ENCODE peak calls at places on chromosomes 13 and 19, in four cellular contexts. X is A549, H is H1, N is HepG2. A is an unnamed sample.

GRCh38 chr19:37583340-37583739 is 11.3 kb downstream of the ZNF571 start:
- DNase-seq in N (no peak), H (no peak), X (no peak), A (no peak)

GRCh38 chr19:34725400-34725799 is 8.6 kb upstream of the ZNF181 start:
- DNase-seq in X (no peak), N (peak; percentile 50), H (no peak), A (no peak)

GRCh38 chr19:13031917-13032623 is 36.8 kb downstream of the NFIX start:
- DNase-seq in X (no peak), H (no peak), N (peak; percentile 87), A (no peak)

GRCh38 chr13:85772379-85772778 is 26.8 kb downstream of the SLITRK6 start:
- DNase-seq in H (no peak), X (no peak), N (peak; percentile 12), A (no peak)

GRCh38 chr19:47097396-47098217 is 16.0 kb downstream of the ZC3H4 start:
- DNase-seq in H (no peak), N (no peak), X (no peak), A (no peak)

GRCh38 chr13:110240352-110240751 is 66.6 kb downstream of the COL4A1 start:
- DNase-seq in N (no peak), X (no peak), H (no peak), A (no peak)

GRCh38 chr19:12782424-12783225 is 7.3 kb upstream of the HOOK2 start:
- DNase-seq in X (no peak), N (no peak), H (no peak), A (peak; percentile 89)

GRCh38 chr19:46850228-46851203 is at the start of gene AP2S1:
- DNase-seq in H (peak; percentile 91), N (peak; percentile 99), X (peak; percentile 99), A (peak; percentile 88)

GRCh38 chr19:58562126-58563033 is 4.0 kb upstream of the UBE2M start:
- DNase-seq in N (no peak), X (no peak), H (no peak), A (no peak)

GRCh38 chr19:13953021-13953531 is 767 bp downstream of the DCAF15 start:
- DNase-seq in N (no peak), H (no peak), X (peak; percentile 35), A (peak; percentile 50)

GRCh38 chr13:41457589-41458186 is 338 bp downstream of the RGCC start:
- DNase-seq in N (no peak), X (no peak), H (no peak), A (peak; percentile 23)

GRCh38 chr13:111789420-111789819 is 277.5 kb upstream of the SOX1 start:
- DNase-seq in H (no peak), N (no peak), X (no peak), A (no peak)

GRCh38 chr19:789473-790052 is 7.7 kb upstream of the PTBP1 start:
- DNase-seq in N (peak; percentile 58), H (no peak), X (no peak), A (peak; percentile 14)

GRCh38 chr19:1408300-1409203 is 1.2 kb downstream of the DAZAP1 start:
- DNase-seq in X (no peak), H (no peak), N (no peak), A (peak; percentile 66)

GRCh38 chr13:26872444-26873173 is 112.0 kb upstream of the GPR12 start:
- DNase-seq in X (peak; percentile 8), H (peak; percentile 43), N (peak; percentile 31), A (peak; percentile 61)

GRCh38 chr19:12647490-12648071 is 19.0 kb downstream of the MAN2B1 start:
- DNase-seq in N (no peak), H (peak; percentile 80), X (no peak), A (peak; percentile 78)

GRCh38 chr13:79709526-79709925 is 228.6 kb downstream of the NDFIP2 start:
- DNase-seq in X (no peak), N (no peak), H (no peak), A (no peak)

GRCh38 chr13:100130092-100130491 is 41.2 kb downstream of the PCCA start:
- DNase-seq in N (no peak), X (no peak), H (no peak), A (no peak)

GRCh38 chr13:47146136-47146535 is 249.3 kb upstream of the HTR2A start:
- DNase-seq in N (no peak), H (no peak), X (no peak), A (no peak)

GRCh38 chr13:30181856-30182651 is 125.3 kb downstream of the KATNAL1 start:
- DNase-seq in X (no peak), H (no peak), N (no peak), A (peak; percentile 6)

GRCh38 chr19:46471116-46471733 is at the start of gene PNMA8A:
- DNase-seq in H (peak; percentile 74), X (peak; percentile 65), N (no peak), A (peak; percentile 89)

GRCh38 chr13:53075356-53076041 is 46.9 kb downstream of the OLFM4 start:
- DNase-seq in X (no peak), N (no peak), H (no peak), A (no peak)

GRCh38 chr13:114140909-114141255 is 8.5 kb upstream of the RASA3 start:
- DNase-seq in N (no peak), H (no peak), X (no peak), A (no peak)

GRCh38 chr13:51999525-51999924 is 11.7 kb downstream of the ATP7B start:
- DNase-seq in X (no peak), N (no peak), H (no peak), A (no peak)

GRCh38 chr13:50589651-50590054 is 253.8 kb downstream of the DLEU7 start:
- DNase-seq in H (no peak), X (no peak), N (no peak), A (no peak)

GRCh38 chr13:25286969-25287961 is at the start of gene MTMR6:
- DNase-seq in N (peak; percentile 73), X (peak; percentile 68), H (peak; percentile 63), A (peak; percentile 86)

GRCh38 chr19:13241321-13242104 is 91.3 kb downstream of the IER2 start:
- DNase-seq in X (no peak), N (no peak), H (no peak), A (no peak)

GRCh38 chr19:42254083-42254849 is 662 bp downstream of the ERF start:
- DNase-seq in N (peak; percentile 76), X (peak; percentile 92), H (no peak), A (peak; percentile 71)

GRCh38 chr13:87680298-87680697 is 9.1 kb downstream of the SLITRK5 start:
- DNase-seq in N (no peak), H (no peak), X (no peak), A (no peak)

GRCh38 chr13:43240278-43240677 is 216.9 kb downstream of the DNAJC15 start:
- DNase-seq in H (no peak), X (no peak), N (no peak), A (no peak)

GRCh38 chr19:48565090-48565489 is 13.1 kb downstream of the SULT2B1 start:
- DNase-seq in N (peak; percentile 88), H (no peak), X (peak; percentile 71), A (no peak)

GRCh38 chr13:32150794-32151193 is 119.2 kb downstream of the FRY start:
- DNase-seq in X (no peak), H (no peak), N (no peak), A (no peak)

GRCh38 chr19:35216833-35217707 is 11.5 kb downstream of the FAM187B start:
- DNase-seq in X (no peak), H (no peak), N (no peak), A (peak; percentile 57)

GRCh38 chr13:62611343-62611742 is 1195.7 kb upstream of the PCDH20 start:
- DNase-seq in X (no peak), N (no peak), H (no peak), A (no peak)

GRCh38 chr19:13006431-13007281 is 11.4 kb downstream of the NFIX start:
- DNase-seq in X (no peak), N (no peak), H (no peak), A (no peak)

GRCh38 chr13:102138635-102139225 is 263.1 kb downstream of the FGF14 start:
- DNase-seq in N (no peak), H (no peak), X (no peak), A (no peak)

GRCh38 chr13:41458939-41459753 is 1.8 kb downstream of the RGCC start:
- DNase-seq in H (no peak), X (peak; percentile 29), N (peak; percentile 30), A (peak; percentile 51)

GRCh38 chr19:14147797-14148605 is 11.6 kb upstream of the ASF1B start:
- DNase-seq in N (peak; percentile 39), X (peak; percentile 73), H (no peak), A (peak; percentile 81)

DNA sequence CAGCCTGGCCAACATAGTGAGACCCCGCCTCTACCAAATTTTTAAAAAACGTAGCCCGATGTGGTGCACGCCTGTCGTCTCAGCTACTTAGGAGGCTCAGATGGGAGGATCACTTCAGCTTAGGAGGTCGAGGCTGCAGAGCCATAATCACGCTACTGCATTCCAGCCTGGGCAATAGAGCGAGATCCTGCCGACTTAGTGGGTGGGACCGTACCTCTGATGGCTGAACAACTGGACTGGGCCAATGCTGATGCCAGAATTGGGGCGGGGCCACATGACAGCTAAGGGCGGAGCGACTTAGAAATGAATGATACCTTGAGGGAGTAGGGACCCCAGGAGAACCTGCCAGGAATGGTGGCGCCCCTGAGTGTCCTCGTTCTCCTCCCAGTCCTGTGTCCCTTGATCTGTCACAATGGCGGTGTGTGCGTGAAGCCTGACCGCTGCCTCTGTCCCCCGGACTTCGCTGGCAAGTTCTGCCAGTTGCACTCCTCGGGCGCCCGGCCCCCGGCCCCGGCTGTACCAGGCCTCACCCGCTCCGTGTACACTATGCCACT is 3.6 kb downstream of the LTBP4 start:
- DNase-seq in H (no peak), X (no peak), N (no peak), A (peak; percentile 40)
- TF ChIP-seq RNF2 in H (no peak), X (no peak), N (no peak), A (no peak)

GRCh38 chr19:54172764-54173699 is at the start of gene TMC4:
- DNase-seq in N (no peak), X (no peak), H (no peak), A (peak; percentile 26)
- TF ChIP-seq RNF2 in N (no peak), X (no peak), H (no peak), A (no peak)

GRCh38 chr13:40149611-40150283 is 494.3 kb downstream of the COG6 start:
- DNase-seq in H (no peak), X (peak; percentile 7), N (no peak), A (no peak)
- TF ChIP-seq RNF2 in H (no peak), X (no peak), N (no peak), A (no peak)

GRCh38 chr13:23470706-23471610 is 37.5 kb upstream of the SACS start:
- DNase-seq in X (no peak), H (no peak), N (peak; percentile 39), A (no peak)

GRCh38 chr13:23468811-23469210 is 35.3 kb upstream of the SACS start:
- DNase-seq in N (no peak), H (no peak), X (no peak), A (no peak)

GRCh38 chr13:23467932-23468278 is 34.4 kb upstream of the SACS start:
- DNase-seq in H (no peak), X (no peak), N (no peak), A (no peak)

GRCh38 chr13:23472189-23472588 is 38.7 kb upstream of the SACS start:
- DNase-seq in N (no peak), X (no peak), H (no peak), A (no peak)

DNA sequence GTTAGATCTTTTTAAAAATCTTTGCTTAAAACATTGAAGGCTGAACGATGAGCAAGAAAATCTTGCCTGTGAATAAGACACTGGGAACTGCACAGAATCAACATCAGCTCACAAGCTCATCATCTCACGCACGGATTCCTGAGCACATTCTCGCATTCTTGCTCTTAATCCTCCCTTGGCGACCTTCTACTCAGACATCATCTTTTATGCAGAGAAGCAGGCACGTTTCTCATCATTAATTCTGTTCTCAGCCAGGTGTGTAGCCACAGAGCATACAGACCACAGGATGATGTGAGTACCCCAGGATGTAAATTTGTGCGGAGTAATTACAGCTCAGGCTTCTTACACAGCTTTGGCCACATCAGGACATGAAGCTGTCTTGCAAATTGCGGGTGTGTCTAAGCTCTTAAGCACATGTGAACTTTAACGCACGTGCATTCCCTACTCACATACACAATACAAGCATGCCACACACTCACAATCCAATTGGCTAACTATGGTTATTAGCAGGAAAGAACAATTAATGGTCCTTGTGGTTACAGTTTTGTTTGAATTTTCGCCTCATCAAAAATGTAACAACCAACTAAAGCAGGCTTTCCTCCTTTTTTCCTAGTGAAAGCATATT is 36.5 kb upstream of the SACS start:
- DNase-seq in X (no peak), H (no peak), N (no peak), A (no peak)
- TF ChIP-seq RNF2 in X (no peak), H (no peak), N (no peak), A (no peak)

A was measured in K562.